ENCODE peak calls at places on chromosomes 16 and 17, in seven cellular contexts. One of them, this sample, is unnamed.

GRCh38 chr16:82016268-82016667 is 5.0 kb upstream of the SDR42E1 start:
- DNase-seq in cardiac fibroblast: peak
- DNase-seq in CD8-positive, alpha-beta T cell: no peak
- DNase-seq in choroid plexus epithelial cell: peak
- DNase-seq in fibroblast of the aortic adventitia: peak
- DNase-seq in HCEC 1CT: peak
- DNase-seq in retinal pigment epithelial cell: no peak
- DNase-seq in this sample: peak

GRCh38 chr17:55062921-55063320 is 94.4 kb downstream of the STXBP4 start:
- DNase-seq in choroid plexus epithelial cell: peak
- DNase-seq in CD8-positive, alpha-beta T cell: no peak
- DNase-seq in cardiac fibroblast: no peak
- DNase-seq in retinal pigment epithelial cell: no peak
- DNase-seq in fibroblast of the aortic adventitia: no peak
- DNase-seq in HCEC 1CT: peak
- DNase-seq in this sample: peak

GRCh38 chr17:62916684-62917571 is 49.1 kb upstream of the TANC2 start:
- DNase-seq in cardiac fibroblast: peak
- DNase-seq in retinal pigment epithelial cell: no peak
- DNase-seq in HCEC 1CT: no peak
- DNase-seq in CD8-positive, alpha-beta T cell: no peak
- DNase-seq in fibroblast of the aortic adventitia: peak
- DNase-seq in choroid plexus epithelial cell: peak
- DNase-seq in this sample: peak

GRCh38 chr17:7997186-7997585 is 5.2 kb upstream of the GUCY2D start:
- DNase-seq in HCEC 1CT: peak
- DNase-seq in retinal pigment epithelial cell: no peak
- DNase-seq in choroid plexus epithelial cell: peak
- DNase-seq in fibroblast of the aortic adventitia: peak
- DNase-seq in CD8-positive, alpha-beta T cell: peak
- DNase-seq in cardiac fibroblast: peak
- DNase-seq in this sample: peak

GRCh38 chr17:76442341-76443338 is 10.3 kb downstream of the UBE2O start:
- DNase-seq in fibroblast of the aortic adventitia: peak
- DNase-seq in HCEC 1CT: no peak
- DNase-seq in retinal pigment epithelial cell: no peak
- DNase-seq in cardiac fibroblast: no peak
- DNase-seq in choroid plexus epithelial cell: peak
- DNase-seq in CD8-positive, alpha-beta T cell: no peak
- DNase-seq in this sample: peak

GRCh38 chr17:44557653-44558285 is 485 bp downstream of the FZD2 start:
- DNase-seq in fibroblast of the aortic adventitia: peak
- DNase-seq in cardiac fibroblast: peak
- DNase-seq in retinal pigment epithelial cell: no peak
- DNase-seq in choroid plexus epithelial cell: peak
- DNase-seq in HCEC 1CT: peak
- DNase-seq in CD8-positive, alpha-beta T cell: no peak
- DNase-seq in this sample: peak

GRCh38 chr17:10631048-10631700 is 25.9 kb downstream of the MYH3 start:
- DNase-seq in cardiac fibroblast: peak
- DNase-seq in retinal pigment epithelial cell: no peak
- DNase-seq in CD8-positive, alpha-beta T cell: no peak
- DNase-seq in fibroblast of the aortic adventitia: peak
- DNase-seq in choroid plexus epithelial cell: peak
- DNase-seq in HCEC 1CT: peak
- DNase-seq in this sample: peak

GRCh38 chr16:56277040-56277439 is 85.8 kb downstream of the GNAO1 start:
- DNase-seq in HCEC 1CT: no peak
- DNase-seq in retinal pigment epithelial cell: no peak
- DNase-seq in fibroblast of the aortic adventitia: no peak
- DNase-seq in cardiac fibroblast: no peak
- DNase-seq in choroid plexus epithelial cell: no peak
- DNase-seq in CD8-positive, alpha-beta T cell: no peak
- DNase-seq in this sample: no peak

GRCh38 chr16:30786936-30787612 is at the start of gene ZNF629:
- DNase-seq in retinal pigment epithelial cell: no peak
- DNase-seq in HCEC 1CT: peak
- DNase-seq in CD8-positive, alpha-beta T cell: no peak
- DNase-seq in choroid plexus epithelial cell: peak
- DNase-seq in fibroblast of the aortic adventitia: peak
- DNase-seq in cardiac fibroblast: peak
- DNase-seq in this sample: peak

GRCh38 chr17:65690626-65691310 is 129.3 kb upstream of the AXIN2 start:
- DNase-seq in HCEC 1CT: no peak
- DNase-seq in choroid plexus epithelial cell: no peak
- DNase-seq in fibroblast of the aortic adventitia: no peak
- DNase-seq in cardiac fibroblast: no peak
- DNase-seq in retinal pigment epithelial cell: no peak
- DNase-seq in CD8-positive, alpha-beta T cell: no peak
- DNase-seq in this sample: no peak

GRCh38 chr17:50479522-50480141 is 972 bp downstream of the RSAD1 start:
- DNase-seq in cardiac fibroblast: peak
- DNase-seq in choroid plexus epithelial cell: peak
- DNase-seq in CD8-positive, alpha-beta T cell: peak
- DNase-seq in fibroblast of the aortic adventitia: peak
- DNase-seq in retinal pigment epithelial cell: no peak
- DNase-seq in HCEC 1CT: peak
- DNase-seq in this sample: peak

GRCh38 chr16:22668318-22668717 is 145.6 kb upstream of the HS3ST2 start:
- DNase-seq in retinal pigment epithelial cell: no peak
- DNase-seq in fibroblast of the aortic adventitia: no peak
- DNase-seq in CD8-positive, alpha-beta T cell: no peak
- DNase-seq in choroid plexus epithelial cell: no peak
- DNase-seq in HCEC 1CT: peak
- DNase-seq in cardiac fibroblast: no peak
- DNase-seq in this sample: no peak